ENCODE peak calls at places on chromosomes 13 and 19, in nine cellular contexts. A, D, T, Q, W, X, F, Z and G are unnamed samples.
A peak's percentile ranks its signal among the peaks of the same experiment; 100 is the strongest.

GRCh38 chr13:29038700-29039099 is 218.6 kb downstream of the MTUS2 start:
- DNase-seq in A (no peak), D (no peak), T (no peak), Q (no peak), W (no peak), X (no peak), F (no peak), Z (no peak), G (no peak)

GRCh38 chr13:104650426-104650825 is 1584.2 kb upstream of the SLC10A2 start:
- DNase-seq in A (no peak), D (no peak), T (no peak), Q (no peak), W (no peak), X (peak; percentile 65), F (no peak), Z (no peak), G (no peak)

GRCh38 chr19:47631681-47632446 is 22.9 kb downstream of the BICRA start:
- DNase-seq in A (no peak), D (no peak), T (no peak), Q (no peak), W (no peak), X (no peak), F (no peak), Z (no peak), G (no peak)

GRCh38 chr13:73288596-73288995 is 229.8 kb downstream of the KLF5 start:
- DNase-seq in A (no peak), D (no peak), T (no peak), Q (no peak), W (no peak), X (no peak), F (no peak), Z (no peak), G (no peak)

GRCh38 chr13:78241278-78241919 is 322.8 kb upstream of the EDNRB start:
- DNase-seq in A (peak; percentile 2), D (no peak), T (peak; percentile 46), Q (no peak), W (peak; percentile 58), X (peak; percentile 53), F (peak; percentile 25), Z (no peak), G (no peak)

GRCh38 chr13:41658057-41658642 is 200.8 kb downstream of the RGCC start:
- DNase-seq in A (peak; percentile 74), D (no peak), T (peak; percentile 60), Q (no peak), W (peak; percentile 83), X (peak; percentile 61), F (no peak), Z (no peak), G (no peak)

GRCh38 chr13:77533875-77534788 is 1.4 kb upstream of the SCEL start:
- DNase-seq in A (no peak), D (no peak), T (peak; percentile 26), Q (no peak), W (no peak), X (no peak), F (no peak), Z (no peak), G (no peak)

GRCh38 chr19:32208060-32208459 is 137.3 kb upstream of the ZNF507 start:
- DNase-seq in A (no peak), D (no peak), T (no peak), Q (no peak), W (no peak), X (no peak), F (no peak), Z (no peak), G (no peak)

GRCh38 chr19:9848761-9849160 is 13.6 kb downstream of the PIN1 start:
- DNase-seq in A (no peak), D (no peak), T (no peak), Q (no peak), W (no peak), X (no peak), F (no peak), Z (no peak), G (no peak)

GRCh38 chr13:26022538-26023292 is 29.1 kb downstream of the SHISA2 start:
- DNase-seq in A (no peak), D (no peak), T (peak; percentile 10), Q (peak; percentile 86), W (peak; percentile 44), X (peak; percentile 92), F (no peak), Z (peak; percentile 80), G (no peak)

GRCh38 chr13:99314640-99315176 is 7.5 kb upstream of the GPR183 start:
- DNase-seq in A (no peak), D (peak; percentile 42), T (peak; percentile 91), Q (no peak), W (peak; percentile 44), X (no peak), F (no peak), Z (no peak), G (peak; percentile 86)

GRCh38 chr13:74669149-74669548 is 534.9 kb upstream of the KLF12 start:
- DNase-seq in A (no peak), D (no peak), T (no peak), Q (no peak), W (no peak), X (no peak), F (no peak), Z (no peak), G (no peak)

GRCh38 chr19:51607077-51607476 is 23.1 kb downstream of the SIGLEC5 start:
- DNase-seq in A (no peak), D (no peak), T (no peak), Q (no peak), W (no peak), X (no peak), F (peak; percentile 90), Z (no peak), G (no peak)

GRCh38 chr13:105643966-105644365 is 891.5 kb downstream of the EFNB2 start:
- DNase-seq in A (no peak), D (no peak), T (no peak), Q (no peak), W (no peak), X (no peak), F (no peak), Z (no peak), G (no peak)

GRCh38 chr13:114115191-114115671 is 17.2 kb downstream of the RASA3 start:
- DNase-seq in A (peak; percentile 41), D (peak; percentile 21), T (peak; percentile 90), Q (peak; percentile 77), W (peak; percentile 84), X (peak; percentile 53), F (no peak), Z (peak; percentile 52), G (no peak)

GRCh38 chr13:29993716-29994488 is 143.5 kb upstream of the UBL3 start:
- DNase-seq in A (peak; percentile 64), D (no peak), T (peak; percentile 93), Q (peak; percentile 28), W (peak; percentile 10), X (peak; percentile 4), F (peak; percentile 8), Z (no peak), G (no peak)

GRCh38 chr19:1223018-1223855 is 14.6 kb downstream of the CBARP start:
- DNase-seq in A (no peak), D (peak; percentile 36), T (peak; percentile 52), Q (no peak), W (peak; percentile 55), X (no peak), F (peak; percentile 79), Z (no peak), G (no peak)
- TF ChIP-seq CTCF in A (peak; percentile 41), D (no peak), T (peak; percentile 36), Q (peak; percentile 62), W (peak; percentile 45), X (peak; percentile 39), F (peak; percentile 29), Z (no peak), G (peak; percentile 59)

GRCh38 chr19:56837492-56837891 is 3.0 kb downstream of the PEG3 start:
- DNase-seq in A (no peak), D (no peak), T (peak; percentile 45), Q (peak; percentile 47), W (peak; percentile 22), X (no peak), F (no peak), Z (peak; percentile 90), G (no peak)
- TF ChIP-seq CTCF in A (no peak), D (no peak), T (peak; percentile 23), Q (peak; percentile 46), W (no peak), X (no peak), F (no peak), Z (peak; percentile 63), G (peak; percentile 16)

GRCh38 chr19:34838248-34838647 is 65.2 kb upstream of the ZNF599 start:
- DNase-seq in A (no peak), D (no peak), T (no peak), Q (no peak), W (peak; percentile 41), X (no peak), F (no peak), Z (no peak), G (no peak)
- TF ChIP-seq CTCF in A (no peak), D (no peak), T (no peak), Q (no peak), W (peak; percentile 24), X (no peak), F (no peak), Z (no peak), G (no peak)

GRCh38 chr19:11380653-11381534 is 3.2 kb downstream of the EPOR start:
- DNase-seq in A (peak; percentile 80), D (peak; percentile 96), T (peak; percentile 93), Q (peak; percentile 81), W (peak; percentile 95), X (peak; percentile 99), F (peak; percentile 98), Z (peak; percentile 97), G (peak; percentile 91)

GRCh38 chr19:11384778-11385129 is 640 bp upstream of the EPOR start:
- DNase-seq in A (no peak), D (no peak), T (no peak), Q (no peak), W (no peak), X (no peak), F (no peak), Z (no peak), G (no peak)

GRCh38 chr19:11381535-11382369 is 2.4 kb downstream of the EPOR start:
- DNase-seq in A (no peak), D (peak; percentile 73), T (peak; percentile 93), Q (no peak), W (peak; percentile 87), X (peak; percentile 94), F (peak; percentile 90), Z (peak; percentile 89), G (peak; percentile 70)

GRCh38 chr19:11383706-11384048 is 437 bp downstream of the EPOR start:
- DNase-seq in A (no peak), D (no peak), T (no peak), Q (no peak), W (no peak), X (no peak), F (peak; percentile 5), Z (no peak), G (no peak)

DNA sequence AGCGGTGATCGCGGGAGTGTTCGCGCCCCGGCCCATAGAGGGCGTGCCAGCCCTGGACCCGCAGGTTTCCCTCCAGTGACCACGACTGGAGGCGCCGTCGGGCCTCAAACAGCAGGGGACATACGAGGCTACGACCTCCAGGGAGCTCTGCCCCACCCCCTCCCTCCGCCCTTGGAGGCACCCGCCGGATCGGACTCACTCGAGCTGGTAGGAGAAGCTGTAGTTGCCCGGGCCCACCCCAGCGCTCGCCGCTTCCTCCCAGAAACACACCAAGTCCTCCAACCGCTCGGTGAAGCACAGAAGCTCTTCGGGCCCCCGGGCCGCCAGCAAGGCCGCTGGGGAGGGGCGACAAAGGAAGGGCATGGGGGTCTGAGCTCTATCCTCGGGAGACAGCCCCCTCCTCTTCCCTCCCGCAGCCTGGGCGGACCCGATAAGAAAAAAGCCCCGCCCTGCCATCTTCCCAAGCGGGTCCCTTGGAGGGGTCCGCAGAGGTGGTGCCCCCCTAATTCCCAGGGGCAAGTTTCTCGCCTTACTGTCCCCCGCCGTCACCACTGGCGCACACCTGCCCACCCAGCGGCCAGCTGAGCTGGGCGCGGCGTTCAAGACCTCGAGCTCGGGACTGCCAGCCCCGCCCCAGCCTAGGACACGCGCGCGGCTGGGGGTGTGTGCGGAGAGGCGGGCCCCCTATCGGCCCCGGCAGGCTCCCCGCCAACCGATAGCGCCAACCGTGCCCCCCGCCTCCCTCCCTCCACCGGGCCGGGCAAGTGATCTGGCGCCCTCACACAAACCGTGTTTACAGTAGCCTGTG is 1.0 kb downstream of the EPOR start:
- DNase-seq in A (no peak), D (peak; percentile 50), T (no peak), Q (no peak), W (peak; percentile 39), X (no peak), F (peak; percentile 77), Z (peak; percentile 63), G (no peak)
- TF ChIP-seq CTCF in A (peak; percentile 69), D (peak; percentile 51), T (peak; percentile 50), Q (peak; percentile 82), W (peak; percentile 68), X (peak; percentile 61), F (peak; percentile 51), Z (peak; percentile 54), G (peak; percentile 76)